ENCODE peak calls at places on chromosomes 4 and X, in four cellular contexts. L, A, Q and I are unnamed samples. For H3K9me2, the result is how much of the 10 kb centered on the place peaks cover.

GRCh38 chr4:2045518-2045951 is 13.6 kb upstream of the NAT8L start:
- DNase-seq in L (no peak), A (peak), Q (no peak), I (no peak)

GRCh38 chr4:602559-602942 is 22.8 kb upstream of the PDE6B start:
- DNase-seq in L (peak), A (peak), Q (peak), I (peak)

GRCh38 chr4:2792711-2793577 is at the start of gene SH3BP2:
- DNase-seq in L (peak), A (peak), Q (no peak), I (peak)

GRCh38 chrX:72255445-72255844 is 16.6 kb upstream of the ERCC6L start:
- DNase-seq in L (no peak), A (no peak), Q (no peak), I (peak)

GRCh38 chr4:10664408-10664807 is 20.2 kb downstream of the CLNK start:
- DNase-seq in L (peak), A (peak), Q (peak), I (no peak)

GRCh38 chrX:154056739-154057367 is 37.2 kb upstream of the IRAK1 start:
- DNase-seq in L (peak), A (peak), Q (no peak), I (no peak)

GRCh38 chrX:71210829-71211228 is 12.2 kb upstream of the GJB1 start:
- DNase-seq in L (no peak), A (peak), Q (no peak), I (no peak)

GRCh38 chr4:94409947-94410346 is 41.8 kb upstream of the PDLIM5 start:
- DNase-seq in L (no peak), A (peak), Q (no peak), I (no peak)

GRCh38 chr4:79882806-79883205 is 190.2 kb downstream of the ANTXR2 start:
- DNase-seq in L (no peak), A (no peak), Q (no peak), I (no peak)

GRCh38 chr4:108031427-108032083 is 41.9 kb downstream of the HADH start:
- DNase-seq in L (no peak), A (peak), Q (no peak), I (peak)

GRCh38 chr4:30718021-30718888 is 1.9 kb upstream of the PCDH7 start:
- DNase-seq in L (peak), A (peak), Q (peak), I (peak)

GRCh38 chr4:151824647-151825046 is 63.8 kb upstream of the GATB start:
- DNase-seq in L (no peak), A (no peak), Q (no peak), I (no peak)

GRCh38 chr4:55733874-55734437 is 85.6 kb upstream of the EXOC1L start:
- DNase-seq in L (peak), A (peak), Q (peak), I (no peak)

GRCh38 chrX:78650906-78651437 is 8.2 kb downstream of the RTL3 start:
- DNase-seq in L (no peak), A (peak), Q (no peak), I (peak)

GRCh38 chrX:1591863-1592127 is 391 bp downstream of the AKAP17A start:
- DNase-seq in L (no peak), A (peak), Q (no peak), I (no peak)

GRCh38 chr4:76752911-76753494 is 144.9 kb downstream of the SOWAHB start:
- DNase-seq in L (peak), A (peak), Q (no peak), I (no peak)

GRCh38 chrX:9627827-9628406 is 137.7 kb downstream of the GPR143 start:
- DNase-seq in L (no peak), A (peak), Q (no peak), I (no peak)

GRCh38 chr4:108762559-108763225 is at the start of gene ETNPPL:
- DNase-seq in L (peak), A (peak), Q (no peak), I (peak)

GRCh38 chr4:105451346-105451745 is 22.5 kb downstream of the PPA2 start:
- DNase-seq in L (no peak), A (no peak), Q (no peak), I (no peak)

GRCh38 chrX:109487640-109488039 is 5.8 kb upstream of the GUCY2F start:
- DNase-seq in L (no peak), A (no peak), Q (no peak), I (peak)

GRCh38 chrX:39582091-39582490 is 515.7 kb downstream of the BCOR start:
- DNase-seq in L (peak), A (no peak), Q (no peak), I (no peak)

GRCh38 chr4:102341201-102341600 is 4.1 kb downstream of the SLC39A8 start:
- DNase-seq in L (no peak), A (no peak), Q (no peak), I (no peak)

GRCh38 chr4:39348371-39349265 is 17.5 kb downstream of the RFC1 start:
- DNase-seq in L (peak), A (peak), Q (peak), I (no peak)

GRCh38 chr4:180741703-180742102 is 1501.5 kb upstream of the TENM3 start:
- DNase-seq in L (no peak), A (no peak), Q (no peak), I (no peak)

GRCh38 chr4:4472344-4472958 is 69.4 kb downstream of the STX18 start:
- DNase-seq in L (no peak), A (peak), Q (no peak), I (no peak)

GRCh38 chr4:89590102-89590501 is 246.9 kb downstream of the SNCA start:
- DNase-seq in L (no peak), A (no peak), Q (no peak), I (peak)

GRCh38 chr4:2837110-2837903 is 6.3 kb upstream of the ADD1 start:
- DNase-seq in L (peak), A (no peak), Q (no peak), I (peak)

GRCh38 chrX:30302957-30303356 is 6.2 kb downstream of the NR0B1 start:
- DNase-seq in L (no peak), A (peak), Q (no peak), I (no peak)

GRCh38 chr4:161642708-161643107 is 521.1 kb downstream of the FSTL5 start:
- DNase-seq in L (no peak), A (peak), Q (no peak), I (no peak)

GRCh38 chr4:154491731-154492249 is at the start of gene DCHS2:
- DNase-seq in L (peak), A (peak), Q (no peak), I (peak)

GRCh38 chr4:113505057-113505456 is 256.5 kb downstream of the CAMK2D start:
- DNase-seq in L (no peak), A (no peak), Q (no peak), I (no peak)

GRCh38 chr4:106690487-106690886 is 321.9 kb upstream of the GIMD1 start:
- DNase-seq in L (no peak), A (peak), Q (no peak), I (no peak)

GRCh38 chr4:105234582-105234981 is 87.9 kb downstream of the TET2 start:
- DNase-seq in L (no peak), A (no peak), Q (no peak), I (no peak)

GRCh38 chr4:108393870-108394269 is 225.1 kb upstream of the LEF1 start:
- DNase-seq in L (no peak), A (no peak), Q (no peak), I (no peak)

GRCh38 chrX:18348047-18348446 is 6.4 kb downstream of the SCML2 start:
- DNase-seq in L (no peak), A (no peak), Q (no peak), I (no peak)

GRCh38 chrX:140664939-140665338 is 44.6 kb upstream of the LINC00632 start:
- DNase-seq in L (peak), A (peak), Q (no peak), I (peak)

GRCh38 chr4:116501954-116502353 is 583.4 kb downstream of the TRAM1L1 start:
- DNase-seq in L (no peak), A (no peak), Q (no peak), I (peak)

GRCh38 chr4:145102619-145103018 is 4.5 kb downstream of the ABCE1 start:
- DNase-seq in L (no peak), A (no peak), Q (no peak), I (no peak)

GRCh38 chr4:15562623-15563022 is 92.5 kb downstream of the FBXL5 start:
- DNase-seq in L (no peak), A (no peak), Q (no peak), I (no peak)

GRCh38 chrX:147079974-147080373 is 265.4 kb upstream of the CXorf51A start:
- DNase-seq in L (no peak), A (no peak), Q (no peak), I (no peak)

GRCh38 chrX:147072747-147073146 is 258.2 kb upstream of the CXorf51A start:
- DNase-seq in L (no peak), A (no peak), Q (no peak), I (no peak)

GRCh38 chrX:147079457-147079856 is 264.9 kb upstream of the CXorf51A start:
- DNase-seq in L (no peak), A (no peak), Q (no peak), I (no peak)

DNA sequence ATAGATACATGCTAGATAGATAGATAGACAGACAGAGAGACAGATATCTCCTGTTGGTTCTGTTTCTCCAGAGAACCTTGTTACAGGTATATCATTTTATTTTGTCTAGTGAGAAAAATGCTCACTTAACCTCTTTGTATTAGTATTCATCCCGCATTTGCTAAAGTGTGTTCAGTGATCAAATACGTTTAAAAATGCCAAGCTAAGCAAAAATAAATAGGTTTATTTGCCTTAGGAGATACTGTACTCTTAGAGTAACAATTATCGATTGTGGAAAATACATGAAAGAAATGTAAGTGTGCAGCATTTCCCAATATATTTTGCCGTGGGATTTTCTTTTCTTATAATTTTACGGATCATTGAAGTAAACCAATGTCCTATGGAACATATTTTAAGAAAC is 262.9 kb upstream of the CXorf51A start:
- DNase-seq in L (no peak), A (no peak), Q (no peak), I (no peak)
- H3K9me2 ChIP-seq in L (under half), A (under half), Q (under half), I (under half)

GRCh38 chr4:139728146-139728545 is 62.5 kb downstream of the MGST2 start:
- DNase-seq in L (no peak), A (no peak), Q (no peak), I (no peak)
- H3K9me2 ChIP-seq in L (under half), A (under half), Q (under half), I (under half)

GRCh38 chr4:158121203-158121586 is 51.6 kb downstream of the GASK1B start:
- DNase-seq in L (peak), A (peak), Q (no peak), I (no peak)
- H3K9me2 ChIP-seq in L (under half), A (under half), Q (under half), I (under half)

GRCh38 chr4:174047363-174047762 is 236.1 kb downstream of the FBXO8 start:
- DNase-seq in L (no peak), A (no peak), Q (no peak), I (no peak)
- H3K9me2 ChIP-seq in L (under half), A (under half), Q (under half), I (under half)

DNA sequence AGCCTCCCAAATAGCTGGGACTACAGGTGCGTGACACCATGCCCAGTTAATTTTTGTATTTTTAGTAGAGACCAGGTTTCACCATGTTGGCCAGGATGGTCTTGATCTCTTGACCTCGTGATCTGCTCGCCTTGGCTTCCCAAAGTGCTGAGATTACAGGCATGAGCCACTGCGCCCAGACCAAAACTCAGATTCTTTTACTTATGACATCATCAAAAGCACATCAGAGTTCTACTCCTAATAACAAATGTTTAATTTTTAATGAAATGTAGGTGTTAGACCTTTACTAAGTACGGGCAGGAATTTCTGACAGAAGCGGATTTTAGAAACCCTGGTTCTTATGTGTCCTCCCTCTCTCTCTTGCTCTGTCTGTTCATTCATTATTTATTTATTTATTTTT is 38.5 kb upstream of the ERVMER34-1 start:
- DNase-seq in L (no peak), A (no peak), Q (no peak), I (no peak)
- H3K9me2 ChIP-seq in L (under half), A (under half), Q (under half), I (under half)

DNA sequence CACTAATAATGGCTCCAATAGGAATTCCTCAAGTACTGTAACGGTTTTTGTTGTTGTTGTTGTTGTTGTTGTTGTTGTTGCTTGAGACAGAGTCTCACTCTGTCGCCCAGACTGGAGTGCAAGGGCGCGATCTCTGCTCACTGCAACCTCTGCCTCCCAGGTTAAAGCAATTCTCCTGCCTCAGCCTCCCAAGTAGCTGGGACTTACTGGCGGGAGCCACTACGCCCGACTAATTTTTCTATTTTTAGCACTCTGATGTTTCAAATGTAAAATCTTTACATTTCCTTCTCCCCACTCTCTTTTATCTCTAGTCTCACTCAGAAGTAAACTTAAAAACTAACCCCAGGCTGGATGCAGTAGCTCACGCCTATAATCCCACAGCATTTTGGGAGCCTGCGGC is 8.0 kb downstream of the ANKRD17 start:
- DNase-seq in L (no peak), A (no peak), Q (no peak), I (no peak)
- H3K9me2 ChIP-seq in L (under half), A (under half), Q (under half), I (under half)

GRCh38 chrX:19549838-19550237 is 34.5 kb upstream of the MAP3K15 start:
- DNase-seq in L (no peak), A (no peak), Q (no peak), I (no peak)
- H3K9me2 ChIP-seq in L (under half), A (under half), Q (under half), I (under half)

DNA sequence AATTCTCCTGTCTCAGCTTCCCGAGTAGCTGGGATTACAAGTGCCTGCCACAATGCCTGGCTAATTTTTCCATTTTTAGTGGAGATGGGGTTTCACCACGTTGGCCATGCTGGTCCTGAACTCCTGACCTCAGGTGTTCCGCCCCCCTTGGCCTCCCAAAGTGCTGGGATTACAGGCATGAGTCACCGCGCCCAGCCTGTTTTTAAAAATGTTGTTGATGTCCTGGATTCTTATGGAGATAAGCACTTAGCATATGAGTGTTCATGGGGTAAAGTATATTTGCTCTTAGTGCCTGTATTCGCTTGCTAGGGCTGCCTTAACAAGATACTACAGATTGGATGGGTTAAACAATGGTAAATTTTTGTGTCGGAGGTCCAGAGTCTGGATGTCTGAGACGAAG is 91.7 kb downstream of the CEP44 start:
- DNase-seq in L (no peak), A (no peak), Q (no peak), I (peak)
- H3K9me2 ChIP-seq in L (under half), A (under half), Q (under half), I (under half)